ENCODE peak calls at places on chromosomes 11 and 22, in eight cellular contexts. G is GM23248; B is non-pigmented ciliary epithelial cell; C is NCI-H1048; I is RCC 7860; E is nucleus accumbens; A is activated CD8-positive, alpha-beta memory T cell treated with anti-CD3 and anti-CD28 coated beads for 1 hour; J is Peyer's patch. H is an unnamed sample.

GRCh38 chr11:57116654-57117053 is 65.1 kb upstream of the LRRC55 start:
- DNase-seq in G (peak; percentile 64), B (peak; percentile 19), C (no peak), I (peak; percentile 31), E (no peak), A (no peak), J (no peak), H (no peak)

GRCh38 chr22:44277404-44278135 is 35.2 kb downstream of the SHISAL1 start:
- DNase-seq in G (no peak), B (no peak), C (no peak), I (no peak), E (no peak), A (no peak), J (no peak), H (peak; percentile 23)

GRCh38 chr11:73384871-73385692 is 8.9 kb downstream of the RELT start:
- DNase-seq in G (no peak), B (no peak), C (no peak), I (no peak), E (no peak), A (no peak), J (peak; percentile 88), H (peak; percentile 81)

GRCh38 chr11:46914363-46914762 is 4.0 kb downstream of the LRP4 start:
- DNase-seq in G (peak; percentile 89), B (no peak), C (no peak), I (peak; percentile 94), E (peak; percentile 20), A (no peak), J (no peak), H (no peak)

GRCh38 chr11:85182437-85183109 is 444.6 kb downstream of the DLG2 start:
- DNase-seq in G (peak; percentile 57), B (peak; percentile 34), C (no peak), I (peak; percentile 12), E (no peak), A (no peak), J (no peak), H (no peak)

GRCh38 chr11:36376888-36377758 is 81.0 kb downstream of the PRR5L start:
- DNase-seq in G (peak; percentile 81), B (no peak), C (no peak), I (no peak), E (peak; percentile 65), A (peak; percentile 32), J (peak; percentile 45), H (peak; percentile 84)

GRCh38 chr22:21927174-21927823 is 25.3 kb downstream of the PPM1F start:
- DNase-seq in G (no peak), B (no peak), C (no peak), I (no peak), E (no peak), A (no peak), J (no peak), H (no peak)

GRCh38 chr11:3166268-3167142 is 1.4 kb upstream of the OSBPL5 start:
- DNase-seq in G (no peak), B (no peak), C (no peak), I (no peak), E (no peak), A (no peak), J (no peak), H (peak; percentile 69)

GRCh38 chr11:69142894-69143293 is 12.8 kb upstream of the SMIM38 start:
- DNase-seq in G (no peak), B (no peak), C (no peak), I (no peak), E (no peak), A (no peak), J (no peak), H (no peak)

GRCh38 chr22:20384171-20384570 is 9.8 kb upstream of the ZNF74 start:
- DNase-seq in G (no peak), B (no peak), C (no peak), I (no peak), E (no peak), A (no peak), J (no peak), H (no peak)

GRCh38 chr11:4187055-4187988 is 92.7 kb downstream of the RRM1 start:
- DNase-seq in G (peak; percentile 90), B (peak; percentile 17), C (peak; percentile 53), I (peak; percentile 46), E (peak; percentile 80), A (peak; percentile 74), J (peak; percentile 79), H (peak; percentile 97)

GRCh38 chr11:68052137-68052873 is 13.5 kb downstream of the TCIRG1 start:
- DNase-seq in G (no peak), B (no peak), C (no peak), I (no peak), E (no peak), A (no peak), J (no peak), H (no peak)

GRCh38 chr11:94473177-94473799 is 20.4 kb downstream of the MRE11 start:
- DNase-seq in G (peak; percentile 30), B (no peak), C (no peak), I (no peak), E (no peak), A (no peak), J (no peak), H (no peak)

GRCh38 chr22:19525116-19525660 is 978 bp upstream of the CLDN5 start:
- DNase-seq in G (no peak), B (no peak), C (no peak), I (no peak), E (no peak), A (no peak), J (no peak), H (no peak)

GRCh38 chr22:20995329-20996030 is 6.4 kb downstream of the THAP7 start:
- DNase-seq in G (no peak), B (no peak), C (no peak), I (no peak), E (no peak), A (no peak), J (no peak), H (peak; percentile 73)

GRCh38 chr11:1390603-1391164 is 950 bp downstream of the BRSK2 start:
- DNase-seq in G (peak; percentile 55), B (no peak), C (no peak), I (no peak), E (peak; percentile 51), A (no peak), J (no peak), H (peak; percentile 80)

GRCh38 chr22:50698546-50698945 is 25.9 kb downstream of the SHANK3 start:
- DNase-seq in G (peak; percentile 25), B (no peak), C (no peak), I (no peak), E (no peak), A (no peak), J (no peak), H (peak; percentile 73)

GRCh38 chr11:34308821-34309585 is 48.8 kb downstream of the ABTB2 start:
- DNase-seq in G (peak; percentile 88), B (no peak), C (no peak), I (peak; percentile 59), E (no peak), A (no peak), J (no peak), H (no peak)

GRCh38 chr22:46587067-46587471 is 33.1 kb upstream of the GRAMD4 start:
- DNase-seq in G (no peak), B (no peak), C (no peak), I (no peak), E (no peak), A (no peak), J (peak; percentile 70), H (peak; percentile 71)

GRCh38 chr11:119341222-119342022 is 739 bp upstream of the C1QTNF5 start:
- DNase-seq in G (no peak), B (no peak), C (no peak), I (no peak), E (no peak), A (no peak), J (no peak), H (peak; percentile 74)

GRCh38 chr11:88790179-88790578 is 275.6 kb downstream of the GRM5 start:
- DNase-seq in G (no peak), B (no peak), C (no peak), I (no peak), E (no peak), A (no peak), J (no peak), H (no peak)